ENCODE peak calls at places on chromosomes 7 and 10, in nine cellular contexts. One of them, this sample, is unnamed.

GRCh38 chr10:104664205-104664604 is 23.1 kb downstream of the SORCS3 start:
- DNase-seq in fibroblast of the aortic adventitia: no peak
- DNase-seq in colonic mucosa: no peak
- DNase-seq in psoas muscle: no peak
- DNase-seq in cardiac fibroblast: no peak
- DNase-seq in nephron progenitor cell: no peak
- DNase-seq in right lobe of liver: no peak
- DNase-seq in BE2C: no peak
- DNase-seq in HepG2: peak; percentile 4
- DNase-seq in this sample: no peak

GRCh38 chr10:92691591-92692084 is 1.9 kb downstream of the HHEX start:
- DNase-seq in fibroblast of the aortic adventitia: no peak
- DNase-seq in colonic mucosa: peak; percentile 26
- DNase-seq in psoas muscle: peak; percentile 73
- DNase-seq in cardiac fibroblast: no peak
- DNase-seq in nephron progenitor cell: peak; percentile 50
- DNase-seq in right lobe of liver: peak; percentile 73
- DNase-seq in BE2C: no peak
- DNase-seq in HepG2: no peak
- DNase-seq in this sample: no peak

GRCh38 chr7:36360244-36360643 is 29.4 kb upstream of the ANLN start:
- DNase-seq in fibroblast of the aortic adventitia: no peak
- DNase-seq in colonic mucosa: no peak
- DNase-seq in psoas muscle: no peak
- DNase-seq in cardiac fibroblast: no peak
- DNase-seq in nephron progenitor cell: no peak
- DNase-seq in right lobe of liver: no peak
- DNase-seq in BE2C: no peak
- DNase-seq in HepG2: no peak
- DNase-seq in this sample: no peak

GRCh38 chr7:115410972-115411686 is 489.2 kb downstream of the MDFIC start:
- DNase-seq in fibroblast of the aortic adventitia: no peak
- DNase-seq in colonic mucosa: no peak
- DNase-seq in psoas muscle: no peak
- DNase-seq in cardiac fibroblast: no peak
- DNase-seq in nephron progenitor cell: no peak
- DNase-seq in right lobe of liver: no peak
- DNase-seq in BE2C: no peak
- DNase-seq in HepG2: no peak
- DNase-seq in this sample: no peak

GRCh38 chr7:47771301-47771989 is 176.8 kb downstream of the PKD1L1 start:
- DNase-seq in fibroblast of the aortic adventitia: peak; percentile 75
- DNase-seq in colonic mucosa: no peak
- DNase-seq in psoas muscle: no peak
- DNase-seq in cardiac fibroblast: peak; percentile 38
- DNase-seq in nephron progenitor cell: no peak
- DNase-seq in right lobe of liver: no peak
- DNase-seq in BE2C: no peak
- DNase-seq in HepG2: no peak
- DNase-seq in this sample: no peak

GRCh38 chr7:151046603-151047573 is 1.4 kb upstream of the ASIC3 start:
- DNase-seq in fibroblast of the aortic adventitia: peak; percentile 88
- DNase-seq in colonic mucosa: peak; percentile 31
- DNase-seq in psoas muscle: peak; percentile 52
- DNase-seq in cardiac fibroblast: peak; percentile 83
- DNase-seq in nephron progenitor cell: no peak
- DNase-seq in right lobe of liver: no peak
- DNase-seq in BE2C: peak; percentile 74
- DNase-seq in HepG2: no peak
- DNase-seq in this sample: no peak

GRCh38 chr10:21172774-21173432 is 275.8 kb upstream of the NEBL start:
- DNase-seq in fibroblast of the aortic adventitia: no peak
- DNase-seq in colonic mucosa: peak; percentile 52
- DNase-seq in psoas muscle: no peak
- DNase-seq in cardiac fibroblast: peak; percentile 24
- DNase-seq in nephron progenitor cell: peak; percentile 54
- DNase-seq in right lobe of liver: peak; percentile 42
- DNase-seq in BE2C: no peak
- DNase-seq in HepG2: no peak
- DNase-seq in this sample: no peak

GRCh38 chr7:2109936-2110585 is 122.7 kb downstream of the MAD1L1 start:
- DNase-seq in fibroblast of the aortic adventitia: peak; percentile 80
- DNase-seq in colonic mucosa: peak; percentile 26
- DNase-seq in psoas muscle: no peak
- DNase-seq in cardiac fibroblast: peak; percentile 79
- DNase-seq in nephron progenitor cell: no peak
- DNase-seq in right lobe of liver: no peak
- DNase-seq in BE2C: peak; percentile 40
- DNase-seq in HepG2: peak; percentile 70
- DNase-seq in this sample: peak; percentile 58

GRCh38 chr10:60846173-60846572 is 67.9 kb downstream of the CDK1 start:
- DNase-seq in fibroblast of the aortic adventitia: peak; percentile 56
- DNase-seq in colonic mucosa: no peak
- DNase-seq in psoas muscle: no peak
- DNase-seq in cardiac fibroblast: peak; percentile 64
- DNase-seq in nephron progenitor cell: no peak
- DNase-seq in right lobe of liver: no peak
- DNase-seq in BE2C: no peak
- DNase-seq in HepG2: peak; percentile 9
- DNase-seq in this sample: no peak

GRCh38 chr7:73960548-73960947 is 67.4 kb upstream of the ELN start:
- DNase-seq in fibroblast of the aortic adventitia: no peak
- DNase-seq in colonic mucosa: peak; percentile 80
- DNase-seq in psoas muscle: no peak
- DNase-seq in cardiac fibroblast: no peak
- DNase-seq in nephron progenitor cell: no peak
- DNase-seq in right lobe of liver: no peak
- DNase-seq in BE2C: no peak
- DNase-seq in HepG2: no peak
- DNase-seq in this sample: no peak

GRCh38 chr7:29194206-29194593 is 375 bp upstream of the CHN2 start:
- DNase-seq in fibroblast of the aortic adventitia: no peak
- DNase-seq in colonic mucosa: peak; percentile 31
- DNase-seq in psoas muscle: no peak
- DNase-seq in cardiac fibroblast: peak; percentile 7
- DNase-seq in nephron progenitor cell: peak; percentile 58
- DNase-seq in right lobe of liver: peak; percentile 57
- DNase-seq in BE2C: peak; percentile 14
- DNase-seq in HepG2: no peak
- DNase-seq in this sample: no peak

GRCh38 chr10:117450940-117451339 is 75.7 kb upstream of the PDZD8 start:
- DNase-seq in fibroblast of the aortic adventitia: peak; percentile 35
- DNase-seq in colonic mucosa: no peak
- DNase-seq in psoas muscle: no peak
- DNase-seq in cardiac fibroblast: no peak
- DNase-seq in nephron progenitor cell: no peak
- DNase-seq in right lobe of liver: no peak
- DNase-seq in BE2C: no peak
- DNase-seq in HepG2: no peak
- DNase-seq in this sample: no peak

GRCh38 chr10:117448840-117449239 is 73.6 kb upstream of the PDZD8 start:
- DNase-seq in fibroblast of the aortic adventitia: no peak
- DNase-seq in colonic mucosa: no peak
- DNase-seq in psoas muscle: no peak
- DNase-seq in cardiac fibroblast: no peak
- DNase-seq in nephron progenitor cell: no peak
- DNase-seq in right lobe of liver: no peak
- DNase-seq in BE2C: no peak
- DNase-seq in HepG2: no peak
- DNase-seq in this sample: no peak

GRCh38 chr10:117445992-117446391 is 70.8 kb upstream of the PDZD8 start:
- DNase-seq in fibroblast of the aortic adventitia: no peak
- DNase-seq in colonic mucosa: no peak
- DNase-seq in psoas muscle: no peak
- DNase-seq in cardiac fibroblast: no peak
- DNase-seq in nephron progenitor cell: no peak
- DNase-seq in right lobe of liver: no peak
- DNase-seq in BE2C: no peak
- DNase-seq in HepG2: no peak
- DNase-seq in this sample: no peak

GRCh38 chr10:117454502-117454901 is 79.3 kb upstream of the PDZD8 start:
- DNase-seq in fibroblast of the aortic adventitia: peak; percentile 39
- DNase-seq in colonic mucosa: no peak
- DNase-seq in psoas muscle: no peak
- DNase-seq in cardiac fibroblast: peak; percentile 75
- DNase-seq in nephron progenitor cell: no peak
- DNase-seq in right lobe of liver: no peak
- DNase-seq in BE2C: no peak
- DNase-seq in HepG2: no peak
- DNase-seq in this sample: no peak

GRCh38 chr10:117449636-117450035 is 74.4 kb upstream of the PDZD8 start:
- DNase-seq in fibroblast of the aortic adventitia: peak; percentile 29
- DNase-seq in colonic mucosa: no peak
- DNase-seq in psoas muscle: no peak
- DNase-seq in cardiac fibroblast: no peak
- DNase-seq in nephron progenitor cell: no peak
- DNase-seq in right lobe of liver: no peak
- DNase-seq in BE2C: no peak
- DNase-seq in HepG2: no peak
- DNase-seq in this sample: no peak
- TF ChIP-seq CTCF in fibroblast of the aortic adventitia: no peak
- TF ChIP-seq CTCF in colonic mucosa: no peak
- TF ChIP-seq CTCF in psoas muscle: no peak
- TF ChIP-seq CTCF in cardiac fibroblast: peak; percentile 14
- TF ChIP-seq CTCF in nephron progenitor cell: no peak
- TF ChIP-seq CTCF in right lobe of liver: peak; percentile 18
- TF ChIP-seq CTCF in BE2C: peak; percentile 16
- TF ChIP-seq CTCF in HepG2: peak; percentile 76
- TF ChIP-seq CTCF in this sample: peak; percentile 24

GRCh38 chr7:17301491-17302101 is 3.1 kb downstream of the AHR start:
- DNase-seq in fibroblast of the aortic adventitia: peak; percentile 75
- DNase-seq in colonic mucosa: peak; percentile 67
- DNase-seq in psoas muscle: no peak
- DNase-seq in cardiac fibroblast: peak; percentile 70
- DNase-seq in nephron progenitor cell: peak; percentile 40
- DNase-seq in right lobe of liver: no peak
- DNase-seq in BE2C: peak; percentile 39
- DNase-seq in HepG2: no peak
- DNase-seq in this sample: no peak

GRCh38 chr7:17300012-17300411 is 1.6 kb downstream of the AHR start:
- DNase-seq in fibroblast of the aortic adventitia: no peak
- DNase-seq in colonic mucosa: no peak
- DNase-seq in psoas muscle: no peak
- DNase-seq in cardiac fibroblast: no peak
- DNase-seq in nephron progenitor cell: no peak
- DNase-seq in right lobe of liver: no peak
- DNase-seq in BE2C: no peak
- DNase-seq in HepG2: no peak
- DNase-seq in this sample: no peak

GRCh38 chr7:17304926-17305325 is 6.5 kb downstream of the AHR start:
- DNase-seq in fibroblast of the aortic adventitia: peak; percentile 83
- DNase-seq in colonic mucosa: no peak
- DNase-seq in psoas muscle: no peak
- DNase-seq in cardiac fibroblast: peak; percentile 87
- DNase-seq in nephron progenitor cell: no peak
- DNase-seq in right lobe of liver: no peak
- DNase-seq in BE2C: no peak
- DNase-seq in HepG2: no peak
- DNase-seq in this sample: peak; percentile 80

GRCh38 chr7:17305387-17306171 is 7.1 kb downstream of the AHR start:
- DNase-seq in fibroblast of the aortic adventitia: no peak
- DNase-seq in colonic mucosa: no peak
- DNase-seq in psoas muscle: no peak
- DNase-seq in cardiac fibroblast: no peak
- DNase-seq in nephron progenitor cell: no peak
- DNase-seq in right lobe of liver: no peak
- DNase-seq in BE2C: no peak
- DNase-seq in HepG2: no peak
- DNase-seq in this sample: no peak

GRCh38 chr7:17302575-17303142 is 4.2 kb downstream of the AHR start:
- DNase-seq in fibroblast of the aortic adventitia: peak; percentile 62
- DNase-seq in colonic mucosa: no peak
- DNase-seq in psoas muscle: no peak
- DNase-seq in cardiac fibroblast: peak; percentile 51
- DNase-seq in nephron progenitor cell: no peak
- DNase-seq in right lobe of liver: no peak
- DNase-seq in BE2C: no peak
- DNase-seq in HepG2: no peak
- DNase-seq in this sample: no peak
- TF ChIP-seq CTCF in fibroblast of the aortic adventitia: no peak
- TF ChIP-seq CTCF in colonic mucosa: no peak
- TF ChIP-seq CTCF in psoas muscle: no peak
- TF ChIP-seq CTCF in cardiac fibroblast: no peak
- TF ChIP-seq CTCF in nephron progenitor cell: no peak
- TF ChIP-seq CTCF in right lobe of liver: peak; percentile 51
- TF ChIP-seq CTCF in BE2C: no peak
- TF ChIP-seq CTCF in HepG2: peak; percentile 22
- TF ChIP-seq CTCF in this sample: peak; percentile 47

DNA sequence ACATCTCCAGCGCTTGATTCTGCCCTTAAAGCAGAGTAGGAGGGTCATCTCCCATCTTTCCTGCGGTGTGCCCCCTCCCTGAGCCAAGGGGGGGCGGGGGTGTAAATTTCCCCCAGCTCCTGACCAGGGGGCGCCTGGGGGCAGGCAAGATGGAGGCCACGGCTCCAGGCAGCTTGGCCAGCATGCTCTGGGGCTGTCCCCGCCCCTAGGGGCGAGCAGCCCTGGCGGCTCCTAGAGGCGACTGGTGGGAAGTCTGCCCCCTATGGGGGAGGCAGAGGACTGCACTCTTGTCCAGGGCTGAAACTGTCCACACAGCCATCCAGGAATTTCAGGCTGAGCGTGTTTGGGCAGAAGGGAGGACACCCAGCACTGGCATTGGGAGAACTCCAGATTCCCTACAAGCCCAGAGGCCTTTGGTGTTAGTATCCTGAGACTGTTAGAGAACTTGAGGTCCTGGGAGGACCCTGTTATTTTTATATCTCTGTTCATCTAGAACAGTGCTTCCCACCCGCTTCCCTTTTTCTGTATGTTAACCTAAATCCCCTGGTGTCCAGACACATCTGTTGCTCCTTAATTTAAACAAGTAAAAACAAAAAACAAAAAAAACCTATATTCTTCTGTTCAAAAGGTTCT is 4.6 kb downstream of the STRA8 start:
- DNase-seq in fibroblast of the aortic adventitia: no peak
- DNase-seq in colonic mucosa: no peak
- DNase-seq in psoas muscle: no peak
- DNase-seq in cardiac fibroblast: no peak
- DNase-seq in nephron progenitor cell: no peak
- DNase-seq in right lobe of liver: no peak
- DNase-seq in BE2C: peak; percentile 39
- DNase-seq in HepG2: no peak
- DNase-seq in this sample: no peak
- TF ChIP-seq CTCF in fibroblast of the aortic adventitia: peak; percentile 40
- TF ChIP-seq CTCF in colonic mucosa: no peak
- TF ChIP-seq CTCF in psoas muscle: peak; percentile 12
- TF ChIP-seq CTCF in cardiac fibroblast: peak; percentile 56
- TF ChIP-seq CTCF in nephron progenitor cell: peak; percentile 29
- TF ChIP-seq CTCF in right lobe of liver: peak; percentile 25
- TF ChIP-seq CTCF in BE2C: peak; percentile 69
- TF ChIP-seq CTCF in HepG2: peak; percentile 68
- TF ChIP-seq CTCF in this sample: peak; percentile 43

DNA sequence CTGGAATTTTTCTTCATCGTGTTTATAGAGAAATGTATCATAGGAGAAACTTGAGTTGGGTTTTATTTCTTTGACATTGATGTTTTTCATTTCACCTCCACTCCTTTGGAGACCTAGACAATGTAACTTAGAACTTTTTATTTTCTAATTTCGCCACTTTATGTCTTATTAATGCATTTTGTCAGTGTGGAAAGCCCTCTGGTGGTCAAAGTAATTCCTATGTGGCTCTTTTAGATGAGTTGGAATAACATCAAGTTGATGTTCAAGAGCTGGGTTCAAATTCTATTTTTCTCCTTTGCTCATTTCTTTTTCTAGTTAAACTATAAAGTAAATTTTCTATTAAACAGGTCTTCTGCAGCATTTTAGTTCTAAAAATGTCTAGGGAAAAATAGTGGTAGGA is 478.6 kb downstream of the LRMDA start:
- DNase-seq in fibroblast of the aortic adventitia: peak; percentile 76
- DNase-seq in colonic mucosa: no peak
- DNase-seq in psoas muscle: no peak
- DNase-seq in cardiac fibroblast: peak; percentile 65
- DNase-seq in nephron progenitor cell: no peak
- DNase-seq in right lobe of liver: no peak
- DNase-seq in BE2C: no peak
- DNase-seq in HepG2: peak; percentile 26
- DNase-seq in this sample: peak; percentile 3
- TF ChIP-seq CTCF in fibroblast of the aortic adventitia: peak; percentile 65
- TF ChIP-seq CTCF in colonic mucosa: peak; percentile 21
- TF ChIP-seq CTCF in psoas muscle: peak; percentile 43
- TF ChIP-seq CTCF in cardiac fibroblast: peak; percentile 51
- TF ChIP-seq CTCF in nephron progenitor cell: no peak
- TF ChIP-seq CTCF in right lobe of liver: peak; percentile 65
- TF ChIP-seq CTCF in BE2C: peak; percentile 44
- TF ChIP-seq CTCF in HepG2: peak; percentile 28
- TF ChIP-seq CTCF in this sample: peak; percentile 42

This sample was measured in AG09309.